ENCODE peak calls at places on chromosomes 4 and X, in six cellular contexts. T, Z, W, K, I and X are unnamed samples.

GRCh38 chr4:181601118-181601517 is 642.1 kb upstream of the TENM3 start:
- DNase-seq in T (no peak), Z (no peak), K (no peak), I (no peak), W (no peak), X (no peak)

GRCh38 chrX:42535233-42535632 is 242.7 kb downstream of the PPP1R2C start:
- DNase-seq in W (no peak), T (no peak), Z (no peak), I (no peak), K (no peak), X (no peak)

GRCh38 chr4:17713779-17714178 is 67.6 kb downstream of the FAM184B start:
- DNase-seq in Z (no peak), I (no peak), T (no peak), W (no peak), K (no peak), X (no peak)

GRCh38 chr4:103634236-103634635 is 85.5 kb downstream of the TACR3 start:
- DNase-seq in W (no peak), Z (no peak), T (no peak), K (no peak), I (no peak), X (no peak)

GRCh38 chrX:15269618-15270521 is at the start of gene ASB9:
- DNase-seq in Z (peak; percentile 67), T (no peak), W (peak; percentile 27), K (no peak), I (no peak), X (peak; percentile 8)

GRCh38 chr4:80125252-80126177 is 52.5 kb upstream of the ANTXR2 start:
- DNase-seq in T (no peak), Z (no peak), I (no peak), K (peak; percentile 9), W (peak; percentile 50), X (peak; percentile 56)

GRCh38 chrX:15437724-15438123 is 53.5 kb upstream of the VEGFD start:
- DNase-seq in T (no peak), K (no peak), I (no peak), Z (no peak), W (no peak), X (no peak)

GRCh38 chrX:107272431-107272921 is 66.1 kb downstream of the DNAAF6 start:
- DNase-seq in Z (no peak), K (no peak), W (no peak), I (no peak), T (no peak), X (no peak)

GRCh38 chr4:22573198-22573597 is 57.3 kb upstream of the ADGRA3 start:
- DNase-seq in I (no peak), K (no peak), T (no peak), Z (peak; percentile 52), W (peak; percentile 36), X (no peak)

GRCh38 chr4:108834787-108835384 is 72.0 kb upstream of the ETNPPL start:
- DNase-seq in Z (no peak), K (peak; percentile 48), I (no peak), T (peak; percentile 50), W (peak; percentile 72), X (no peak)

GRCh38 chrX:18574591-18574990 is 97.3 kb downstream of the RS1 start:
- DNase-seq in T (no peak), K (no peak), Z (no peak), I (no peak), W (peak; percentile 85), X (no peak)

GRCh38 chr4:66000500-66001117 is 330.3 kb upstream of the EPHA5 start:
- DNase-seq in W (no peak), I (no peak), T (no peak), K (no peak), Z (no peak), X (no peak)

GRCh38 chr4:90889171-90889570 is 762.0 kb downstream of the CCSER1 start:
- DNase-seq in Z (no peak), W (no peak), I (no peak), K (no peak), T (no peak), X (no peak)

GRCh38 chr4:129675036-129675435 is 579.1 kb downstream of the C4orf33 start:
- DNase-seq in I (no peak), K (no peak), Z (no peak), W (no peak), T (no peak), X (no peak)

GRCh38 chr4:8289956-8290700 is 20.6 kb downstream of the HTRA3 start:
- DNase-seq in K (no peak), W (no peak), I (peak; percentile 20), Z (peak; percentile 17), T (no peak), X (no peak)

GRCh38 chrX:23699636-23700194 is 32.4 kb downstream of the PRDX4 start:
- DNase-seq in I (no peak), K (no peak), T (no peak), Z (no peak), W (peak; percentile 2), X (no peak)

GRCh38 chr4:123746981-123747380 is 350.4 kb downstream of the SPRY1 start:
- DNase-seq in I (no peak), K (no peak), W (peak; percentile 10), T (no peak), Z (no peak), X (no peak)

GRCh38 chr4:5823542-5824211 is 69.2 kb downstream of the CRMP1 start:
- DNase-seq in T (no peak), W (no peak), K (no peak), I (no peak), Z (no peak), X (no peak)

GRCh38 chrX:68931345-68931744 is 102.5 kb downstream of the EFNB1 start:
- DNase-seq in K (no peak), W (no peak), I (no peak), Z (peak; percentile 46), T (no peak), X (no peak)

GRCh38 chr4:156252300-156253016 is 298.8 kb upstream of the CTSO start:
- DNase-seq in Z (no peak), T (no peak), W (no peak), I (no peak), K (no peak), X (no peak)

GRCh38 chr4:37793562-37793961 is 32.9 kb upstream of the PGM2 start:
- DNase-seq in I (no peak), Z (no peak), K (peak; percentile 39), T (no peak), W (peak; percentile 28), X (peak; percentile 5)

GRCh38 chr4:13102344-13102743 is 381.8 kb downstream of the RAB28 start:
- DNase-seq in I (no peak), K (no peak), W (no peak), T (no peak), Z (no peak), X (no peak)

GRCh38 chr4:26020083-26020668 is 106.2 kb downstream of the SMIM20 start:
- DNase-seq in W (peak; percentile 94), Z (no peak), I (no peak), K (no peak), T (no peak), X (no peak)

GRCh38 chr4:1326751-1327525 is 20.1 kb upstream of the UVSSA start:
- DNase-seq in Z (no peak), K (no peak), W (no peak), I (no peak), T (no peak), X (no peak)

GRCh38 chr4:6549890-6550620 is 24.9 kb upstream of the MAN2B2 start:
- DNase-seq in Z (no peak), I (no peak), K (no peak), T (no peak), W (no peak), X (no peak)

GRCh38 chr4:175457956-175458355 is 354.1 kb downstream of the GPM6A start:
- DNase-seq in T (no peak), W (no peak), I (no peak), K (no peak), Z (no peak), X (no peak)

DNA sequence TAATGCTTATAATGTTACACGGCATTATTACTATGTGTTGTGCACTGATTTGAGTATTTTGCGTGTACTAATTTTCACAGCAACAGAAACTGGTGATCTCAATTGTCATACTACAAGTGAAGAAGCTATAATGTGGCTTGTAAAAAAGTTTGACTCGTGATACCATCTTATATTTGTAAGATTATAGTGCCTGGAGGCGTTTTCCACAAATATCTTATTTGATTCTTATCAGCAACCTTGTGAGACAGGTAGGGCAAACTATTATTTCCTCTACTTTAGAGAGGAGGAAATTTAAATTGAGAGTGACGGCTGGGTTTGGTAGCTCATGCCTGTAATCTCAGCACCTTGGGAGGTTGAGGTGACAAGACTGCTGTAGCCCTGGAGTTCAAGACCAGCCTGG is 4.5 kb downstream of the CUL4B start:
- DNase-seq in Z (no peak), K (no peak), T (no peak), W (no peak), I (no peak), X (no peak)
- H3K4me3 ChIP-seq in Z (no peak overlapping the region), K (no peak overlapping the region), T (no peak overlapping the region), W (no peak overlapping the region), I (no peak overlapping the region), X (no peak overlapping the region)

GRCh38 chr4:185290656-185291055 is 81.3 kb downstream of the SNX25 start:
- DNase-seq in T (no peak), I (no peak), K (no peak), Z (no peak), W (no peak), X (no peak)
- H3K4me3 ChIP-seq in T (no peak overlapping the region), I (no peak overlapping the region), K (no peak overlapping the region), Z (peak overlapping the region; percentile 29), W (no peak overlapping the region), X (no peak overlapping the region)

DNA sequence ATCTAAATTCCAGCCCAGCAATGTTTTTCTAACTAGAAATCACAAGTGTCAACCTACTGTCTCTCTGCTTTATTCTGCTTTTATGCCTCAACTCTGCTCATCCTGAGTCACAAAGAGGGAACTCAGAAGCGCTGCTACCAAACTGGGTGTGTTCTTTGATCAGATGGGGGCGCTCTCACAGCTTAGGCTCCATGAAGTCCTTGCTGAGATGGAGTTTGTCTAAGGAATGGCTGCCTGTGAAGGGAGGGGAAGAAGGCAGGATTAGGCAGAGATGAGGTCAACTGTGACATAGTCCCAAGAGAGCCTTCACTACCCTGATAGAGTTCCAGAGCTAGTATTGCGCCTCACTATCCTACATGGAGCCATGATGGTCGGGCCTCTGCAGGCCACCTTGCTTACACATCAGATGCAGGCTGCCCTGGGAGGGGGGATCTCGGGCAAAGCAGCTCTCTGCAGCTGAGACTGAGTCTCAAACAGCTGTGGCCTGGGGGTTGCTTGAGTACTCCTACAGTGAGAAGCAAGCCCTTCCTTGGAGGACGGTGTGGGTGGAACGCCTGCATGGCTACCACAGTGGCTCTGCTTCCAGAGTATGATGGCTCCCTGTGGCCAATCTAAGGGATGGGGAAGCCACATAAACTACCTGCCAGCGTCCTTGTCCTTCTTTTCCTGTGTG is 219.9 kb downstream of the CCNG2 start:
- DNase-seq in I (no peak), T (no peak), W (no peak), K (no peak), Z (no peak), X (no peak)
- H3K4me3 ChIP-seq in I (no peak overlapping the region), T (no peak overlapping the region), W (no peak overlapping the region), K (no peak overlapping the region), Z (no peak overlapping the region), X (no peak overlapping the region)

DNA sequence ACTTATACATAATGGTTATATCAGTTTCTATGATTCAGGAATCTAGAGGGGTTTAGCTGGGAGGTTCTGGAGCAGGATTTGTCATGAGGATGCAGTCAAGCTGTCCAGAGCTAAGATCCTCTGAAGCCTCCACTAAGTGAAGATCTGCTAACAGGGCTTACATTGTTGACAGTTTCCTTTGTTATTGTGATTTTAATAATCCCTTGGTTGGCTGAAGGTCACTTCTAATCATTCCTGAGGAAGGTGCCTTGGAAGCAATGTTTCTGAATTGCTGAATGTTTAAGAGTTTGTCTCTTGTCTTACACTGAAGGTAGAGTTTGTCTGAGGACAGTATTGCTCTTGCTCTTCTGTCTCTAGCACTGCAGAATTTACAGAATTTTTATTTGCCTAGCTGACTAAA is 41.3 kb downstream of the BANK1 start:
- DNase-seq in Z (no peak), I (no peak), W (no peak), T (no peak), K (no peak), X (no peak)
- H3K4me3 ChIP-seq in Z (no peak overlapping the region), I (no peak overlapping the region), W (no peak overlapping the region), T (no peak overlapping the region), K (no peak overlapping the region), X (no peak overlapping the region)